ENCODE peak calls at places on chromosomes 11 and 22, in eight cellular contexts. D is OCI-LY7; M is T47D; Y is EH; C is SIG-M5; H is activated T-cell treated with anti-CD3 and anti-CD28 coated beads, Interleukin-2, amount 50 U/mL, for 72 hours; B is activated CD4-positive, alpha-beta T cell treated with anti-CD3 and anti-CD28 coated beads for 24 hours; K is amygdala. V is an unnamed sample.
A peak's percentile ranks its signal among the peaks of the same experiment; 100 is the strongest.

GRCh38 chr22:39132871-39133524 is 19.5 kb downstream of the CBX7 start:
- DNase-seq in D (no peak), M (no peak), Y (no peak), C (no peak), H (no peak), B (no peak), K (no peak), V (no peak)

GRCh38 chr11:18696638-18697225 is 1.8 kb upstream of the TMEM86A start:
- DNase-seq in D (no peak), M (no peak), Y (peak; percentile 71), C (no peak), H (no peak), B (no peak), K (no peak), V (no peak)

GRCh38 chr11:133291672-133292265 is 240.5 kb downstream of the OPCML start:
- DNase-seq in D (no peak), M (no peak), Y (no peak), C (no peak), H (no peak), B (no peak), K (no peak), V (no peak)

GRCh38 chr11:32006799-32007388 is 84.0 kb upstream of the RCN1 start:
- DNase-seq in D (peak; percentile 37), M (peak; percentile 69), Y (peak; percentile 60), C (no peak), H (peak; percentile 10), B (no peak), K (no peak), V (no peak)

GRCh38 chr11:132024587-132025295 is 654.3 kb downstream of the NTM start:
- DNase-seq in D (no peak), M (no peak), Y (peak; percentile 83), C (no peak), H (no peak), B (no peak), K (no peak), V (no peak)

GRCh38 chr11:41983458-41983857 is 524.0 kb upstream of the LRRC4C start:
- DNase-seq in D (no peak), M (no peak), Y (no peak), C (no peak), H (no peak), B (no peak), K (no peak), V (no peak)

GRCh38 chr11:69657456-69657910 is 16.5 kb downstream of the CCND1 start:
- DNase-seq in D (no peak), M (no peak), Y (no peak), C (no peak), H (no peak), B (no peak), K (no peak), V (no peak)

GRCh38 chr22:20659258-20659657 is 114.7 kb upstream of the SERPIND1 start:
- DNase-seq in D (no peak), M (no peak), Y (no peak), C (no peak), H (no peak), B (no peak), K (no peak), V (no peak)

GRCh38 chr11:877565-877964 is 33.0 kb downstream of the CHID1 start:
- DNase-seq in D (peak; percentile 62), M (peak; percentile 83), Y (no peak), C (no peak), H (peak; percentile 12), B (no peak), K (no peak), V (no peak)

GRCh38 chr11:126434950-126435335 is 79.5 kb downstream of the ST3GAL4 start:
- DNase-seq in D (no peak), M (no peak), Y (no peak), C (no peak), H (no peak), B (no peak), K (no peak), V (no peak)

GRCh38 chr11:8477151-8477550 is 116.9 kb downstream of the STK33 start:
- DNase-seq in D (no peak), M (no peak), Y (no peak), C (no peak), H (no peak), B (no peak), K (no peak), V (no peak)

GRCh38 chr22:38289583-38290082 is 16.8 kb upstream of the TMEM184B start:
- DNase-seq in D (no peak), M (no peak), Y (no peak), C (no peak), H (no peak), B (no peak), K (no peak), V (no peak)

GRCh38 chr11:118172356-118172755 is 4.1 kb downstream of the SCN2B start:
- DNase-seq in D (no peak), M (no peak), Y (no peak), C (no peak), H (no peak), B (no peak), K (no peak), V (no peak)